ENCODE peak calls at places on chromosome 1, in eight cellular contexts. One of them, this sample, is unnamed.

GRCh38 chr1:236663934-236664333 is 22.4 kb upstream of the ACTN2 start:
- DNase-seq in fibroblast of the aortic adventitia: no peak
- DNase-seq in mucosa of descending colon: no peak
- DNase-seq in cardiac fibroblast: no peak
- DNase-seq in fibroblast of mammary gland: no peak
- DNase-seq in CD8-positive, alpha-beta T cell: no peak
- DNase-seq in left lung: no peak
- DNase-seq in mesothelial cell of epicardium: no peak
- DNase-seq in this sample: no peak

GRCh38 chr1:59146651-59147358 is 150.1 kb upstream of the FGGY start:
- DNase-seq in mucosa of descending colon: peak; percentile 76
- DNase-seq in CD8-positive, alpha-beta T cell: peak; percentile 13
- DNase-seq in fibroblast of mammary gland: peak; percentile 54
- DNase-seq in left lung: peak; percentile 86
- DNase-seq in mesothelial cell of epicardium: no peak
- DNase-seq in fibroblast of the aortic adventitia: peak; percentile 68
- DNase-seq in cardiac fibroblast: peak; percentile 46
- DNase-seq in this sample: peak; percentile 85

GRCh38 chr1:47690341-47691244 is 252.7 kb downstream of the FOXD2 start:
- DNase-seq in mucosa of descending colon: no peak
- DNase-seq in fibroblast of mammary gland: peak; percentile 12
- DNase-seq in mesothelial cell of epicardium: no peak
- DNase-seq in CD8-positive, alpha-beta T cell: no peak
- DNase-seq in fibroblast of the aortic adventitia: no peak
- DNase-seq in left lung: no peak
- DNase-seq in cardiac fibroblast: no peak
- DNase-seq in this sample: no peak

GRCh38 chr1:54846301-54846700 is 40.7 kb downstream of the DHCR24 start:
- DNase-seq in mucosa of descending colon: no peak
- DNase-seq in cardiac fibroblast: no peak
- DNase-seq in left lung: no peak
- DNase-seq in mesothelial cell of epicardium: no peak
- DNase-seq in CD8-positive, alpha-beta T cell: no peak
- DNase-seq in fibroblast of the aortic adventitia: no peak
- DNase-seq in fibroblast of mammary gland: no peak
- DNase-seq in this sample: peak; percentile 13

GRCh38 chr1:23581219-23581618 is 21.9 kb upstream of the ID3 start:
- DNase-seq in left lung: no peak
- DNase-seq in fibroblast of the aortic adventitia: no peak
- DNase-seq in CD8-positive, alpha-beta T cell: no peak
- DNase-seq in cardiac fibroblast: peak; percentile 79
- DNase-seq in mucosa of descending colon: no peak
- DNase-seq in fibroblast of mammary gland: peak; percentile 31
- DNase-seq in mesothelial cell of epicardium: no peak
- DNase-seq in this sample: no peak

GRCh38 chr1:227940791-227941241 is 6.9 kb downstream of the WNT9A start:
- DNase-seq in left lung: peak; percentile 78
- DNase-seq in mesothelial cell of epicardium: peak; percentile 19
- DNase-seq in CD8-positive, alpha-beta T cell: no peak
- DNase-seq in mucosa of descending colon: peak; percentile 4
- DNase-seq in fibroblast of mammary gland: no peak
- DNase-seq in cardiac fibroblast: no peak
- DNase-seq in fibroblast of the aortic adventitia: no peak
- DNase-seq in this sample: peak; percentile 91

GRCh38 chr1:9700340-9700739 is 48.8 kb downstream of the PIK3CD start:
- DNase-seq in cardiac fibroblast: peak; percentile 32
- DNase-seq in mucosa of descending colon: no peak
- DNase-seq in mesothelial cell of epicardium: no peak
- DNase-seq in CD8-positive, alpha-beta T cell: no peak
- DNase-seq in left lung: no peak
- DNase-seq in fibroblast of mammary gland: peak; percentile 92
- DNase-seq in fibroblast of the aortic adventitia: peak; percentile 74
- DNase-seq in this sample: no peak

GRCh38 chr1:62355095-62355494 is 35.9 kb upstream of the KANK4 start:
- DNase-seq in fibroblast of mammary gland: peak; percentile 53
- DNase-seq in mesothelial cell of epicardium: no peak
- DNase-seq in CD8-positive, alpha-beta T cell: no peak
- DNase-seq in cardiac fibroblast: no peak
- DNase-seq in left lung: no peak
- DNase-seq in fibroblast of the aortic adventitia: no peak
- DNase-seq in mucosa of descending colon: no peak
- DNase-seq in this sample: no peak

GRCh38 chr1:25208561-25209222 is 23.6 kb downstream of the SYF2 start:
- DNase-seq in mesothelial cell of epicardium: no peak
- DNase-seq in fibroblast of the aortic adventitia: no peak
- DNase-seq in cardiac fibroblast: no peak
- DNase-seq in mucosa of descending colon: no peak
- DNase-seq in CD8-positive, alpha-beta T cell: no peak
- DNase-seq in fibroblast of mammary gland: no peak
- DNase-seq in left lung: no peak
- DNase-seq in this sample: no peak

GRCh38 chr1:55472784-55473183 is 257.6 kb upstream of the USP24 start:
- DNase-seq in fibroblast of the aortic adventitia: peak; percentile 62
- DNase-seq in mesothelial cell of epicardium: no peak
- DNase-seq in left lung: no peak
- DNase-seq in CD8-positive, alpha-beta T cell: no peak
- DNase-seq in mucosa of descending colon: no peak
- DNase-seq in fibroblast of mammary gland: peak; percentile 73
- DNase-seq in cardiac fibroblast: peak; percentile 36
- DNase-seq in this sample: no peak

GRCh38 chr1:87478231-87478630 is 149.6 kb downstream of the LMO4 start:
- DNase-seq in mucosa of descending colon: no peak
- DNase-seq in fibroblast of the aortic adventitia: peak; percentile 22
- DNase-seq in fibroblast of mammary gland: peak; percentile 23
- DNase-seq in CD8-positive, alpha-beta T cell: no peak
- DNase-seq in cardiac fibroblast: peak; percentile 23
- DNase-seq in mesothelial cell of epicardium: no peak
- DNase-seq in left lung: no peak
- DNase-seq in this sample: no peak

GRCh38 chr1:3610823-3611169 is 512 bp downstream of the MEGF6 start:
- DNase-seq in left lung: no peak
- DNase-seq in fibroblast of the aortic adventitia: no peak
- DNase-seq in CD8-positive, alpha-beta T cell: no peak
- DNase-seq in mesothelial cell of epicardium: no peak
- DNase-seq in mucosa of descending colon: no peak
- DNase-seq in cardiac fibroblast: no peak
- DNase-seq in fibroblast of mammary gland: no peak
- DNase-seq in this sample: no peak

GRCh38 chr1:228178737-228179720 is 13.4 kb downstream of the IBA57 start:
- DNase-seq in mucosa of descending colon: no peak
- DNase-seq in CD8-positive, alpha-beta T cell: no peak
- DNase-seq in fibroblast of mammary gland: no peak
- DNase-seq in fibroblast of the aortic adventitia: no peak
- DNase-seq in mesothelial cell of epicardium: no peak
- DNase-seq in cardiac fibroblast: no peak
- DNase-seq in left lung: no peak
- DNase-seq in this sample: peak; percentile 46

GRCh38 chr1:197955486-197956394 is 38.6 kb downstream of the LHX9 start:
- DNase-seq in fibroblast of the aortic adventitia: peak; percentile 59
- DNase-seq in mucosa of descending colon: no peak
- DNase-seq in fibroblast of mammary gland: peak; percentile 11
- DNase-seq in left lung: no peak
- DNase-seq in cardiac fibroblast: peak; percentile 90
- DNase-seq in CD8-positive, alpha-beta T cell: no peak
- DNase-seq in mesothelial cell of epicardium: no peak
- DNase-seq in this sample: no peak

GRCh38 chr1:184513966-184514365 is 127.1 kb downstream of the C1orf21 start:
- DNase-seq in CD8-positive, alpha-beta T cell: no peak
- DNase-seq in cardiac fibroblast: peak; percentile 62
- DNase-seq in mucosa of descending colon: no peak
- DNase-seq in fibroblast of mammary gland: peak; percentile 63
- DNase-seq in left lung: no peak
- DNase-seq in fibroblast of the aortic adventitia: peak; percentile 69
- DNase-seq in mesothelial cell of epicardium: no peak
- DNase-seq in this sample: no peak

GRCh38 chr1:110083453-110084225 is 13.2 kb upstream of the ALX3 start:
- DNase-seq in fibroblast of the aortic adventitia: peak; percentile 17
- DNase-seq in mucosa of descending colon: no peak
- DNase-seq in fibroblast of mammary gland: no peak
- DNase-seq in cardiac fibroblast: no peak
- DNase-seq in CD8-positive, alpha-beta T cell: no peak
- DNase-seq in left lung: no peak
- DNase-seq in mesothelial cell of epicardium: no peak
- DNase-seq in this sample: no peak

GRCh38 chr1:162966608-162967007 is 102.6 kb upstream of the RGS4 start:
- DNase-seq in fibroblast of mammary gland: no peak
- DNase-seq in mesothelial cell of epicardium: no peak
- DNase-seq in left lung: no peak
- DNase-seq in fibroblast of the aortic adventitia: no peak
- DNase-seq in cardiac fibroblast: no peak
- DNase-seq in mucosa of descending colon: no peak
- DNase-seq in CD8-positive, alpha-beta T cell: no peak
- DNase-seq in this sample: no peak

GRCh38 chr1:40023379-40023944 is 17.1 kb upstream of the CAP1 start:
- DNase-seq in CD8-positive, alpha-beta T cell: no peak
- DNase-seq in left lung: no peak
- DNase-seq in fibroblast of the aortic adventitia: no peak
- DNase-seq in mucosa of descending colon: no peak
- DNase-seq in cardiac fibroblast: no peak
- DNase-seq in fibroblast of mammary gland: no peak
- DNase-seq in mesothelial cell of epicardium: no peak
- DNase-seq in this sample: no peak

GRCh38 chr1:40020447-40021085 is 20.0 kb upstream of the CAP1 start:
- DNase-seq in CD8-positive, alpha-beta T cell: no peak
- DNase-seq in mesothelial cell of epicardium: no peak
- DNase-seq in left lung: no peak
- DNase-seq in fibroblast of the aortic adventitia: no peak
- DNase-seq in fibroblast of mammary gland: no peak
- DNase-seq in cardiac fibroblast: no peak
- DNase-seq in mucosa of descending colon: no peak
- DNase-seq in this sample: no peak

GRCh38 chr1:40014812-40015594 is 25.5 kb upstream of the CAP1 start:
- DNase-seq in fibroblast of mammary gland: peak; percentile 93
- DNase-seq in fibroblast of the aortic adventitia: peak; percentile 82
- DNase-seq in mucosa of descending colon: no peak
- DNase-seq in cardiac fibroblast: peak; percentile 53
- DNase-seq in mesothelial cell of epicardium: no peak
- DNase-seq in CD8-positive, alpha-beta T cell: no peak
- DNase-seq in left lung: no peak
- DNase-seq in this sample: no peak

GRCh38 chr1:40014253-40014706 is 26.2 kb upstream of the CAP1 start:
- DNase-seq in mucosa of descending colon: no peak
- DNase-seq in fibroblast of mammary gland: no peak
- DNase-seq in cardiac fibroblast: no peak
- DNase-seq in mesothelial cell of epicardium: no peak
- DNase-seq in fibroblast of the aortic adventitia: no peak
- DNase-seq in CD8-positive, alpha-beta T cell: no peak
- DNase-seq in left lung: no peak
- DNase-seq in this sample: no peak

GRCh38 chr1:40017951-40018575 is 22.5 kb upstream of the CAP1 start:
- DNase-seq in cardiac fibroblast: no peak
- DNase-seq in left lung: no peak
- DNase-seq in fibroblast of the aortic adventitia: no peak
- DNase-seq in mesothelial cell of epicardium: no peak
- DNase-seq in mucosa of descending colon: no peak
- DNase-seq in CD8-positive, alpha-beta T cell: no peak
- DNase-seq in fibroblast of mammary gland: no peak
- DNase-seq in this sample: no peak
- TF ChIP-seq CTCF in cardiac fibroblast: no peak
- TF ChIP-seq CTCF in left lung: no peak
- TF ChIP-seq CTCF in fibroblast of the aortic adventitia: no peak
- TF ChIP-seq CTCF in mesothelial cell of epicardium: no peak
- TF ChIP-seq CTCF in mucosa of descending colon: no peak
- TF ChIP-seq CTCF in CD8-positive, alpha-beta T cell: no peak
- TF ChIP-seq CTCF in fibroblast of mammary gland: no peak
- TF ChIP-seq CTCF in this sample: no peak

GRCh38 chr1:164836614-164837018 is 277.6 kb downstream of the PBX1 start:
- DNase-seq in left lung: no peak
- DNase-seq in mucosa of descending colon: no peak
- DNase-seq in fibroblast of mammary gland: no peak
- DNase-seq in cardiac fibroblast: peak; percentile 85
- DNase-seq in CD8-positive, alpha-beta T cell: no peak
- DNase-seq in mesothelial cell of epicardium: no peak
- DNase-seq in fibroblast of the aortic adventitia: peak; percentile 54
- DNase-seq in this sample: no peak
- TF ChIP-seq CTCF in left lung: no peak
- TF ChIP-seq CTCF in mucosa of descending colon: no peak
- TF ChIP-seq CTCF in fibroblast of mammary gland: no peak
- TF ChIP-seq CTCF in cardiac fibroblast: no peak
- TF ChIP-seq CTCF in CD8-positive, alpha-beta T cell: no peak
- TF ChIP-seq CTCF in mesothelial cell of epicardium: no peak
- TF ChIP-seq CTCF in fibroblast of the aortic adventitia: no peak
- TF ChIP-seq CTCF in this sample: no peak

DNA sequence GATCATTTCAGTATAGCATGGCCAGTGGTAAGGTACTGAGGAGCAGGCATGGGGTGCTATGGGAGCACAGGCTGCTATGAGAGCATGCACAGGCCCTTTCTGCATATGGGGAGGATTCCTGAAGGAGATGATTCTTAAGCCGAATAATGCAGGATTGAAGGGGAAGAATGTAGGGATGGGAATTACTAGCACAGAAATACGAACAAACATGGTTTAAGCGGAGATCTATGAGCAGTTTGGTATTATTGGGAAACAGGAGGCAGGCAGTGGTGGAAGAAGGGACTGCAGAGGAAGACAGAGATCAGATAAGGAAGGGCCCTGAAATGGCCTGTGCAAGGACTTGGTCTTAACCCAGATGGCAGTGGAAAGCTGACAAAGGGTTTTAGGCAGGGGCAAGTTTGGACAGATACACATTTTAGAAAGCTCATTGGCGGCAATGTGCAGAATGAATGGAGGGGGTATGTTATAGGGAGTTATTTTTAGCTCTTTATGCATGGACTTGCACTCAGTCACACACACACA is 1.7 kb downstream of the OSCP1 start:
- DNase-seq in fibroblast of mammary gland: no peak
- DNase-seq in mucosa of descending colon: no peak
- DNase-seq in mesothelial cell of epicardium: no peak
- DNase-seq in fibroblast of the aortic adventitia: no peak
- DNase-seq in CD8-positive, alpha-beta T cell: no peak
- DNase-seq in left lung: no peak
- DNase-seq in cardiac fibroblast: no peak
- DNase-seq in this sample: no peak
- TF ChIP-seq CTCF in fibroblast of mammary gland: no peak
- TF ChIP-seq CTCF in mucosa of descending colon: no peak
- TF ChIP-seq CTCF in mesothelial cell of epicardium: no peak
- TF ChIP-seq CTCF in fibroblast of the aortic adventitia: no peak
- TF ChIP-seq CTCF in CD8-positive, alpha-beta T cell: no peak
- TF ChIP-seq CTCF in left lung: no peak
- TF ChIP-seq CTCF in cardiac fibroblast: no peak
- TF ChIP-seq CTCF in this sample: no peak

DNA sequence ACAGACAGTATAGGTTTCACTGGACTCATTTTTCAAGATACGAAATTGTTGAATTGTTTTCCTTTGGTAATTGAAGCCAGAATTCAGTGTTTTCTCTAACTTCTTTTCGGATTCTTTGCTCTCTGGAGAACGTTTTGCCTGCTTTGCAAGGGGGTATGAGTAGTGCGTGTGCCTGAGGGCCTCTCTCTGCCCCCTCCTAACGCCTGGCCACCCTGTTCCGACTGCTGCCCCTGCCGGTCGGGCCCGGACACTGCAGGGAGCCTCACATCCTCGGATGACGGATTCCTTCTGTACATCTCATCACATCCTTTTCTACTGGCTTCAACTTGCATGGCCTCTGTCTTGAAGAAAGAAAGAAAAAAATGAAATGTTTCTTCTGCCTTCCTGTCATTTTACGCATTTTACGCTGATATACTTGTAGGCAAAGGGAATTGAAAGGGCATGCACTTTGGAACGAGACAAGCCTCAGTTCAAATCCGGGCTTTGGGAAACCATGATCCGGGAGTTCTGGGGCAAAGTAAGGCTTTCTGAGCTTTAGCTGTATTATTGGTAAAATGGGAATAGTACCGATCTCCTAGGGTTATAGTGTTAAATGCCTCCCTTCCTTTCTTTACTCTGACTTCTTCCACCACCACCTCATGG is 65.1 kb downstream of the DISC1 start:
- DNase-seq in CD8-positive, alpha-beta T cell: no peak
- DNase-seq in fibroblast of mammary gland: peak; percentile 14
- DNase-seq in fibroblast of the aortic adventitia: peak; percentile 47
- DNase-seq in left lung: peak; percentile 70
- DNase-seq in mesothelial cell of epicardium: peak; percentile 42
- DNase-seq in mucosa of descending colon: no peak
- DNase-seq in cardiac fibroblast: peak; percentile 64
- DNase-seq in this sample: no peak
- TF ChIP-seq CTCF in CD8-positive, alpha-beta T cell: no peak
- TF ChIP-seq CTCF in fibroblast of mammary gland: peak; percentile 58
- TF ChIP-seq CTCF in fibroblast of the aortic adventitia: peak; percentile 87
- TF ChIP-seq CTCF in left lung: peak; percentile 28
- TF ChIP-seq CTCF in mesothelial cell of epicardium: peak; percentile 80
- TF ChIP-seq CTCF in mucosa of descending colon: no peak
- TF ChIP-seq CTCF in cardiac fibroblast: peak; percentile 95
- TF ChIP-seq CTCF in this sample: peak; percentile 93